ENCODE peak calls at places on chromosomes 16 and 17, in four cellular contexts. H, X, G and E are unnamed samples.

GRCh38 chr17:83124871-83125514 is 45.6 kb downstream of the METRNL start:
- DNase-seq in G (no peak), X (no peak), H (no peak), E (no peak)

GRCh38 chr17:48586355-48586924 is 3.6 kb downstream of the HOXB3 start:
- DNase-seq in X (no peak), H (no peak), G (no peak), E (no peak)

GRCh38 chr17:10234033-10234432 is 35.6 kb upstream of the GAS7 start:
- DNase-seq in X (no peak), G (no peak), H (no peak), E (no peak)

GRCh38 chr17:36705651-36706436 is 104.5 kb downstream of the MRM1 start:
- DNase-seq in G (no peak), H (peak; percentile 20), X (peak; percentile 11), E (no peak)

GRCh38 chr16:1314399-1315068 is 5.1 kb downstream of the UBE2I start:
- DNase-seq in X (no peak), G (no peak), H (no peak), E (no peak)

GRCh38 chr17:28641579-28641978 is 3.4 kb downstream of the BLTP2 start:
- DNase-seq in X (no peak), G (no peak), H (no peak), E (no peak)

GRCh38 chr16:67598527-67598926 is 36.2 kb downstream of the CTCF start:
- DNase-seq in H (no peak), X (no peak), G (no peak), E (no peak)

GRCh38 chr17:50175035-50175788 is 9.4 kb downstream of the SGCA start:
- DNase-seq in X (no peak), H (peak; percentile 17), G (no peak), E (no peak)

GRCh38 chr16:66467611-66468010 is 40.5 kb downstream of the BEAN1 start:
- DNase-seq in H (no peak), X (no peak), G (no peak), E (no peak)

GRCh38 chr17:19440421-19440820 is 29.4 kb downstream of the RNF112 start:
- DNase-seq in X (no peak), G (no peak), H (no peak), E (no peak)

GRCh38 chr17:74875155-74875969 is 2.6 kb upstream of the FDXR start:
- DNase-seq in G (no peak), H (no peak), X (no peak), E (no peak)

GRCh38 chr17:68289473-68289872 is 1.5 kb downstream of the SLC16A6 start:
- DNase-seq in G (no peak), X (no peak), H (no peak), E (no peak)

GRCh38 chr17:30443721-30444120 is 33.5 kb upstream of the GOSR1 start:
- DNase-seq in X (no peak), H (no peak), G (no peak), E (no peak)

GRCh38 chr17:22300731-22301352 is 608.5 kb downstream of the KCNJ18 start:
- DNase-seq in G (no peak), X (no peak), H (no peak), E (no peak)

GRCh38 chr16:5709889-5710288 is 612.3 kb upstream of the EEF2KMT start:
- DNase-seq in H (no peak), X (peak; percentile 3), G (no peak), E (no peak)

GRCh38 chr16:81528258-81528657 is 83.7 kb downstream of the CMIP start:
- DNase-seq in G (no peak), H (no peak), X (no peak), E (no peak)

GRCh38 chr16:102060-102855 is 24.2 kb downstream of the MPG start:
- DNase-seq in H (no peak), G (no peak), X (peak; percentile 53), E (peak; percentile 60)